ENCODE peak calls at places on chromosomes 12 and 14, in eight cellular contexts. P is HL-60, F is A549, N is HCT116, C is GM12878, I is GM23338, L is K562, G is HepG2. U is an unnamed sample.

GRCh38 chr12:57604454-57605307 is at the start of gene DTX3:
- DNase-seq in I (peak), G (no peak), C (no peak), F (peak), P (no peak), L (no peak), N (no peak), U (no peak)

GRCh38 chr12:93569301-93569655 is 3.2 kb upstream of the SOCS2 start:
- DNase-seq in N (no peak), G (no peak), F (no peak), L (no peak), P (no peak), I (no peak), C (no peak), U (no peak)

GRCh38 chr12:94289551-94290312 is 141.4 kb downstream of the PLXNC1 start:
- DNase-seq in G (no peak), L (no peak), F (no peak), N (no peak), C (no peak), I (no peak), P (no peak), U (no peak)

GRCh38 chr14:68824517-68825347 is 31.9 kb upstream of the ZFP36L1 start:
- DNase-seq in C (no peak), I (peak), L (peak), G (peak), F (peak), N (peak), P (peak), U (peak)

GRCh38 chr12:132558861-132559623 is 51.3 kb downstream of the LRCOL1 start:
- DNase-seq in F (no peak), N (no peak), C (no peak), G (no peak), L (no peak), P (peak), I (no peak), U (no peak)

GRCh38 chr14:68358978-68359861 is 433.6 kb downstream of the ZFP36L1 start:
- DNase-seq in P (no peak), G (no peak), L (no peak), I (peak), F (no peak), N (no peak), C (no peak), U (no peak)

GRCh38 chr14:31880935-31881334 is 196.2 kb upstream of the ARHGAP5 start:
- DNase-seq in L (no peak), P (no peak), F (peak), I (no peak), G (peak), N (peak), C (no peak), U (no peak)

GRCh38 chr12:100826323-100826722 is 31.7 kb downstream of the ANO4 start:
- DNase-seq in C (no peak), P (peak), G (peak), F (peak), N (peak), L (peak), I (peak), U (no peak)

GRCh38 chr12:81205394-81205793 is 127.5 kb downstream of the ACSS3 start:
- DNase-seq in G (no peak), P (no peak), N (no peak), L (no peak), I (no peak), C (no peak), F (no peak), U (no peak)

GRCh38 chr12:104526320-104526719 is 69.6 kb downstream of the CHST11 start:
- DNase-seq in L (no peak), P (no peak), N (no peak), F (no peak), G (no peak), C (no peak), I (peak), U (no peak)

GRCh38 chr14:104439625-104440024 is 139.9 kb upstream of the C14orf180 start:
- DNase-seq in I (no peak), C (no peak), G (no peak), F (no peak), L (no peak), P (no peak), N (no peak), U (no peak)

GRCh38 chr12:117342682-117343081 is 18.7 kb downstream of the NOS1 start:
- DNase-seq in P (no peak), G (no peak), L (no peak), N (no peak), F (no peak), C (no peak), I (no peak), U (no peak)

GRCh38 chr12:62785941-62786559 is 148.9 kb downstream of the PPM1H start:
- DNase-seq in F (peak), L (no peak), P (peak), G (no peak), N (peak), C (no peak), I (no peak), U (peak)

GRCh38 chr12:14540801-14541462 is 26.8 kb downstream of the PLBD1 start:
- DNase-seq in C (no peak), I (no peak), G (no peak), L (no peak), N (no peak), F (no peak), P (no peak), U (no peak)

DNA sequence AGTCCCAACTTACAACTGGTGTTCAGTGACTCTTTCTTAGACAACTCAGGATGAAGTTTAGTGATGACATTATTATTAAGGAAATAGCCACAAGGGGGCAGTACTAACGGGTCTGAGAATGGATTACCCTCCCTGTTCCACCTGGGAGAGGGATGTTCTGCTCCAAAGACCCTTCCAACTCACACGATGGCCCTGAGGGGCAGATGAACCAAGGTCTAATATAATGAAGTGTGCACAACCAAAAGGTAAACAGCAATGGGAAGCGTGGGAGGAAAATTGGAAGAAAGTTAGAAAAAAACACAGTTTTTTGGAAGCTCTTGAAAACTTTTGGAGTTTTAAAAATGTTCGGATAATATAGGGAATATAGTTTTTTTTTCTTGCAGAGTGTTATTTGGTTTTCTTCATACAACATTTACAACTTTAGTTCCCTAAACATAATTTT is 24.0 kb downstream of the FGF6 start:
- DNase-seq in G (peak), L (peak), F (peak), I (peak), P (peak), C (no peak), N (peak), U (peak)
- TF ChIP-seq REST in G (no peak), L (no peak), F (no peak), I (no peak), P (no peak), C (no peak), N (no peak), U (no peak)

DNA sequence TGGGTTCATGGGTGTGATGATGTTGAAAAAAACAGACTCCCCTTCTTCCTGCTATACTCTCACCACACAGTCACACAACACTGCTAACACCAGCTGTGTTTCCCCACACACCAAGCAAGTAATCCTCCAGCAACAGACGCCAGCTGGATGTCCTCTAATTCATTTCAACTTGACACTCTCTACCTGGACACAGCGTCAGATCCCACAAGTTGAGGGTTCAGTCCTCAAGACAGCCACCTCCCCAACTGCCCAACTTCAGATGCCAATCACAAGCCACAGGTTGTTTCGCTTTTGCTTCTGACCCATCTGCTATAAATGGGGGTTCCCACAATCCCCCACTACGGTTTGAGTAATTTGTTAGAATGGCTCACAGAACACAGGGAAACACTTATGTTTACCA is 49.3 kb downstream of the TMEM30B start:
- DNase-seq in N (no peak), P (no peak), I (no peak), L (no peak), C (no peak), F (no peak), G (no peak), U (no peak)
- TF ChIP-seq REST in N (no peak), P (no peak), I (no peak), L (no peak), C (no peak), F (no peak), G (no peak), U (no peak)

GRCh38 chr12:110638792-110639191 is 24.9 kb downstream of the TCTN1 start:
- DNase-seq in G (no peak), I (no peak), L (no peak), F (no peak), N (no peak), C (no peak), P (no peak), U (no peak)

GRCh38 chr12:110641512-110641911 is 27.6 kb downstream of the TCTN1 start:
- DNase-seq in I (peak), F (no peak), N (no peak), C (no peak), P (no peak), L (peak), G (no peak), U (no peak)

GRCh38 chr12:110637869-110638441 is 24.0 kb downstream of the TCTN1 start:
- DNase-seq in N (no peak), L (no peak), C (no peak), G (no peak), F (no peak), I (no peak), P (no peak), U (no peak)

GRCh38 chr12:110640275-110641025 is 26.5 kb downstream of the TCTN1 start:
- DNase-seq in P (no peak), C (no peak), L (no peak), F (no peak), N (no peak), I (no peak), G (no peak), U (no peak)

DNA sequence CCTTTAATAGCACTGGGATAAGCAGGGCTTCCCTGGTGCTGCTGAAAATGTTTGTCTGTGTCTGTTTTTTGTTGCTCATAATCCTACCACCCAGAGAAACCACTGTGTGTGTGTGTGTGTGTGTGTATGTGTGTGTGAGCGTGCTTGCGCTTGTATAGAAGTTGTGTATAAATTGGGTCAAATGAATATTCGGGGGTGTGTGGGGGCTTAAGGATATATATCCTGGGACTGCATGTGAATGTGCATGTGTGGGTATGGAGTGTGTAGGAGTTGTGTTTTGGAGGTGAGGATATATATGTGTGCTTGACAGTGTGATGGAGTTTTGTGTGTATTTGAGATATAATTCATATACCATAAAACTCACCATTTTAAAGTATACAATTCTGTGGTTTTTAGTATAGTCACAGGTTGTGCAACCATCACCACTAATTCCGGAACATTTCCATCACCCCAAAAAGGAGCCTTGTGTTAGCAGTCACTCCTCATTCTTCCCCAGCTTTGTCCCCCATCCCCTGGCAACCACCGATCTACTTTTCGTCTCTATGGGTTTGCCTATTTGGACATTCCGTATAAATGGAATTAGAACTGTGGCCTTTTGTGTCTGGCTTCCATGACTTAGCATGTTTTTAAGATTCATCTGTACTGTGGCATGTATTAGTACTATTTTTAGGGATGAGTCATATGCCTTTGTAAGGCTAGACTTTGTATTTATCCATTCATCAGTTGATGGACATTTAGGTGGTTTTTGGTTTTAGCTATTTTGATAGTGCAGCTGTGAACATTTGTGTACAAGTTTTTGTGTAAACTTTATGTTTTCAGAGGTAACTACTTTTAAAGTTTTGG is 25.6 kb downstream of the TCTN1 start:
- DNase-seq in F (no peak), L (no peak), N (no peak), I (no peak), P (peak), G (no peak), C (no peak), U (no peak)
- TF ChIP-seq REST in F (no peak), L (no peak), N (no peak), I (no peak), P (no peak), G (no peak), C (no peak), U (no peak)

DNA sequence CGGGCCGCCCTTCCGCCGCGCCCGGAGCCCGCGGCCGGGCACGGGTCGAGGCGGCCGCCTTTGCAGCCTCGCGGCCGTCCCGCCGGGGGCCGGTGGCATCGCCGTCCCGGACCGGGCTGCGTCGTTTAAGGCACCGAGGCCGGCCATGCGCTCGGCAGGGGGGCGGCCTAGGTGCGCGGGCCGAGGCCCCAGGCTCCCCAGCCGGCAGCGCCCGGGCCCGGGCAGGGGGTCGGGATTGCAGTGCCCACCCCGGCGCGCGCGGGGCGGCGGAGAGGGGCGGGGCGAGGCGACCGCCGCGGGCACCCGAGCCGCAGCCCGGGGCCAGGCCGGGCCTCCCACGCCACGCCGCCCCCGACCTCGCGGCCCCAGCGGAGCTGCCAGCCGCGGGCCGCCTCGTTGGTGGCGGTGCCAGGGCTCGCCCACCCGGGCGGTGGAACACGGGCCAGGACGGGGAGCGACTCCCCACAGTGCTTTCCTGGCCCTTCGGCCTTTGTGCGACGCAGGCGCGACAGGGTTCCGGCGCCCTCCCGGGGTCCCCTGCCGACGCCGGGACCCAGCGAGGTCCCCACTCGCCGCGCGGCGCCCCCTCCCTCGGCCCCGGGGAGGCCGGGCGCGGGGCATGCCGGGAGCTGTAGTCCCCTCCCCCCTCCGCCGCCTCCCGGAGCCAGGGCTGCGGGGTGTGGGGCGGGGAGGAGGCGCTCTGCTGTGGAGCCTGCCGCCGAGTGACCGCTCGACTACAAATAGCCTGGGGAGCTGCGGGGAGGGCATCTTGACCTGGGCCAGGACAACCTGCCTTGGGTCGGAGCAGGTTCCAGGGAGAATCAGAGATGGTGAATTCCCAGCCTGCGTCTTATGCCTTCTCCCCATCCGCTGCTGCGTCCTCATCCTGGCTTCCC is 769 bp downstream of the FKBP4 start:
- DNase-seq in G (peak), L (peak), F (peak), N (no peak), I (peak), P (peak), C (no peak), U (no peak)
- TF ChIP-seq REST in G (no peak), L (no peak), F (no peak), N (no peak), I (no peak), P (no peak), C (no peak), U (no peak)

GRCh38 chr12:42565633-42566032 is 23.9 kb downstream of the PRICKLE1 start:
- DNase-seq in F (no peak), P (no peak), N (no peak), I (peak), G (no peak), C (no peak), L (no peak), U (no peak)

GRCh38 chr12:42571327-42572009 is 18.1 kb downstream of the PRICKLE1 start:
- DNase-seq in I (peak), G (no peak), P (no peak), C (no peak), F (no peak), N (no peak), L (no peak), U (no peak)

GRCh38 chr12:42570076-42570475 is 19.5 kb downstream of the PRICKLE1 start:
- DNase-seq in L (no peak), G (no peak), P (no peak), C (no peak), I (no peak), F (no peak), N (no peak), U (no peak)

GRCh38 chr12:42565001-42565400 is 24.5 kb downstream of the PRICKLE1 start:
- DNase-seq in P (no peak), I (peak), G (no peak), C (no peak), F (no peak), N (no peak), L (no peak), U (no peak)

GRCh38 chr12:42568952-42569916 is 20.3 kb downstream of the PRICKLE1 start:
- DNase-seq in N (peak), I (peak), C (peak), L (no peak), F (no peak), G (peak), P (peak), U (peak)
- TF ChIP-seq REST in N (no peak), I (no peak), C (no peak), L (no peak), F (no peak), G (no peak), P (no peak), U (no peak)

DNA sequence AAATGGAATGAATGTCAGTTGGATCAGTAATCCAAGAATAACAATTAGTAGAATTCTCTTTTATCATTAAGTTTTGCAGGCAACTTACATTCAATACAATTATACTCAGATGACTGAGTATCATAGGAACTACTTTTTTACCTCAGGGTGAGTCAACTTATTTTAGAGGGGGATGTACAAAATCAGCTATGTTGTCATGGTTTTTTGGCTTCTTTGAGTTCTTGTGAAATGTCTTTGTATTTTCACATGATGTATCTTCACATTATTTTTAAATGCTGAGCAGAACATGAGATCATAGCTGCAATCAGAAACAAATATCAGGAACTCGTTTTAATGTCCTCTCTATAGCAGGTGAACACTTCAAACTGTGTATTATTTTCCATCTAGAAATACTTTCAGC is 65.3 kb upstream of the PTPRR start:
- DNase-seq in I (no peak), F (no peak), N (no peak), C (no peak), G (no peak), L (no peak), P (no peak), U (no peak)
- TF ChIP-seq REST in I (no peak), F (no peak), N (no peak), C (no peak), G (no peak), L (no peak), P (no peak), U (no peak)

GRCh38 chr12:87196329-87196728 is 832.9 kb downstream of the C12orf50 start:
- DNase-seq in G (no peak), N (no peak), P (no peak), F (no peak), L (no peak), I (no peak), C (no peak), U (no peak)
- TF ChIP-seq REST in G (no peak), N (no peak), P (no peak), F (no peak), L (no peak), I (no peak), C (no peak), U (no peak)

DNA sequence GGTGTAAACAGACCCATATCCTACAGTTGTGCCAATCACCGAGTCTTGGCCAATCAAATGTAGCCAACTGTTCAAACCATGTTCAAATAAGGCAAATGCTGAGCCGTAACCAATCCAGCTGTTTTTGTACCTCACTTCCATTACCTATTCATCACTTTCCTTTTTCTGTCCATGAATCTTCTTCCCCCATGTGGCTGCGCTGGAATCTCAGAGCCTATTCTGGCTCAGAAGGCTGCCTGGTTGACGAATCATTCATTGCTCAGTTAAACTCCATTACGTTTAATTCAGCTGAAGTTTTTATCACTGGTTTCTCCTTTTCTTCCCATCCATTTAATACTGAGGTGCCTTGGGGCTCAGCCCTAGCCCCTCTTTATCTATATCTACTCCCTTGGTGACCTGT is 71.1 kb downstream of the TBC1D30 start:
- DNase-seq in I (no peak), L (no peak), F (no peak), P (no peak), G (no peak), C (no peak), N (no peak), U (no peak)
- TF ChIP-seq REST in I (no peak), L (no peak), F (no peak), P (no peak), G (no peak), C (no peak), N (no peak), U (no peak)

GRCh38 chr14:74541225-74541624 is 47.7 kb downstream of the ISCA2 start:
- DNase-seq in N (no peak), I (no peak), P (no peak), C (no peak), F (no peak), G (no peak), L (no peak), U (no peak)

GRCh38 chr14:74542056-74542685 is 48.6 kb downstream of the ISCA2 start:
- DNase-seq in G (no peak), F (no peak), C (no peak), N (no peak), P (no peak), I (no peak), L (no peak), U (no peak)

GRCh38 chr14:74535756-74536325 is 42.3 kb downstream of the ISCA2 start:
- DNase-seq in C (no peak), L (no peak), F (no peak), N (no peak), I (no peak), G (no peak), P (no peak), U (no peak)

GRCh38 chr14:74539503-74539902 is 45.9 kb downstream of the ISCA2 start:
- DNase-seq in C (no peak), L (no peak), P (no peak), F (no peak), I (no peak), N (no peak), G (no peak), U (no peak)

GRCh38 chr14:74538411-74539391 is 45.1 kb downstream of the ISCA2 start:
- DNase-seq in C (no peak), G (no peak), F (no peak), P (no peak), N (no peak), L (no peak), I (no peak), U (no peak)
- TF ChIP-seq REST in C (no peak), G (no peak), F (no peak), P (no peak), N (no peak), L (no peak), I (no peak), U (no peak)

GRCh38 chr14:92470215-92470614 is 43.4 kb upstream of the RIN3 start:
- DNase-seq in C (no peak), F (no peak), I (peak), G (no peak), P (no peak), L (no peak), N (no peak), U (no peak)
- TF ChIP-seq REST in C (no peak), F (no peak), I (no peak), G (no peak), P (no peak), L (no peak), N (no peak), U (no peak)